ENCODE peak calls at places on chromosome 20, in four cellular contexts. A, U, E and M are unnamed samples.

GRCh38 chr20:36311141-36311853 is 5.2 kb downstream of the DLGAP4 start:
- DNase-seq in A (no peak), U (no peak), E (no peak), M (no peak)

GRCh38 chr20:63966172-63966943 is 3.4 kb downstream of the ZNF512B start:
- DNase-seq in A (no peak), U (no peak), E (no peak), M (peak)

GRCh38 chr20:25061821-25062530 is 4.0 kb upstream of the ACSS1 start:
- DNase-seq in A (no peak), U (peak), E (no peak), M (no peak)

GRCh38 chr20:6940052-6940451 is 172.6 kb downstream of the BMP2 start:
- DNase-seq in A (no peak), U (no peak), E (no peak), M (no peak)

GRCh38 chr20:24337074-24337473 is 132.4 kb upstream of the SYNDIG1 start:
- DNase-seq in A (no peak), U (no peak), E (peak), M (no peak)

GRCh38 chr20:58130156-58130555 is 98.3 kb downstream of the ANKRD60 start:
- DNase-seq in A (no peak), U (no peak), E (no peak), M (no peak)

GRCh38 chr20:9287826-9288225 is 218.9 kb downstream of the PLCB4 start:
- DNase-seq in A (no peak), U (peak), E (no peak), M (no peak)

GRCh38 chr20:2521369-2522305 is 12.9 kb upstream of the ZNF343 start:
- DNase-seq in A (no peak), U (peak), E (no peak), M (no peak)